ENCODE peak calls at places on chromosomes 2 and 18, in four cellular contexts. E, X, I and Q are unnamed samples.

GRCh38 chr2:55901322-55901721 is 22.3 kb downstream of the EFEMP1 start:
- DNase-seq in X (no peak), E (peak), I (no peak), Q (no peak)

GRCh38 chr2:123715467-123715982 is 309.6 kb upstream of the CNTNAP5 start:
- DNase-seq in I (no peak), X (no peak), E (no peak), Q (no peak)

GRCh38 chr18:63098014-63098981 is 221.3 kb downstream of the BCL2 start:
- DNase-seq in E (no peak), I (no peak), X (no peak), Q (no peak)

GRCh38 chr2:172437419-172438063 is 10.2 kb downstream of the ITGA6 start:
- DNase-seq in E (no peak), X (no peak), I (no peak), Q (no peak)

GRCh38 chr2:104337869-104338268 is 516.0 kb upstream of the POU3F3 start:
- DNase-seq in E (no peak), I (no peak), X (no peak), Q (no peak)

GRCh38 chr18:65990174-65990690 is 239.4 kb downstream of the CDH7 start:
- DNase-seq in X (no peak), E (no peak), I (no peak), Q (no peak)

GRCh38 chr2:128793414-128793813 is 474.7 kb upstream of the HS6ST1 start:
- DNase-seq in E (no peak), I (peak), X (no peak), Q (no peak)

GRCh38 chr2:168961450-168962229 is 60.5 kb downstream of the G6PC2 start:
- DNase-seq in I (peak), E (peak), X (peak), Q (no peak)

GRCh38 chr2:1740714-1741584 is 3.4 kb downstream of the PXDN start:
- DNase-seq in E (no peak), X (no peak), I (no peak), Q (no peak)

GRCh38 chr18:46406539-46406932 is 250.5 kb downstream of the LOXHD1 start:
- DNase-seq in I (peak), X (no peak), E (no peak), Q (no peak)

GRCh38 chr18:62769216-62769615 is 53.9 kb downstream of the PHLPP1 start:
- DNase-seq in E (peak), I (no peak), X (no peak), Q (no peak)

DNA sequence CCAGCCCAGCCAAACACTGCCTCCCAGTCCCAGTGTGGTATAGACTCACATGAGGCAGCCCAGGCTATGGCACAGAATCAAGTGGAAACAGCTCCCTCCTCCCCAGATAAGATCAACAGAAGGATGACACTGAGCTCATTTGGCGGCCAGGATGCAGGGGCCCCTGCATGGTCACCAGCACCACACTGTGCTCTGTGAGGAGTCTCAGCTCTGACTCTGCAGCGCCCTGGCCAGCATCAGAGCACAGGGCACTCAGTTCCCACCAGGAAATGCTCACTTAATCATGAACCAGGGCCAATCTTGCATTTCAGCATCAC is 18.0 kb downstream of the STK25 start:
- DNase-seq in I (no peak), X (no peak), E (peak), Q (no peak)
- TF ChIP-seq POLR2A in I (no peak), X (no peak), E (no peak), Q (no peak)

DNA sequence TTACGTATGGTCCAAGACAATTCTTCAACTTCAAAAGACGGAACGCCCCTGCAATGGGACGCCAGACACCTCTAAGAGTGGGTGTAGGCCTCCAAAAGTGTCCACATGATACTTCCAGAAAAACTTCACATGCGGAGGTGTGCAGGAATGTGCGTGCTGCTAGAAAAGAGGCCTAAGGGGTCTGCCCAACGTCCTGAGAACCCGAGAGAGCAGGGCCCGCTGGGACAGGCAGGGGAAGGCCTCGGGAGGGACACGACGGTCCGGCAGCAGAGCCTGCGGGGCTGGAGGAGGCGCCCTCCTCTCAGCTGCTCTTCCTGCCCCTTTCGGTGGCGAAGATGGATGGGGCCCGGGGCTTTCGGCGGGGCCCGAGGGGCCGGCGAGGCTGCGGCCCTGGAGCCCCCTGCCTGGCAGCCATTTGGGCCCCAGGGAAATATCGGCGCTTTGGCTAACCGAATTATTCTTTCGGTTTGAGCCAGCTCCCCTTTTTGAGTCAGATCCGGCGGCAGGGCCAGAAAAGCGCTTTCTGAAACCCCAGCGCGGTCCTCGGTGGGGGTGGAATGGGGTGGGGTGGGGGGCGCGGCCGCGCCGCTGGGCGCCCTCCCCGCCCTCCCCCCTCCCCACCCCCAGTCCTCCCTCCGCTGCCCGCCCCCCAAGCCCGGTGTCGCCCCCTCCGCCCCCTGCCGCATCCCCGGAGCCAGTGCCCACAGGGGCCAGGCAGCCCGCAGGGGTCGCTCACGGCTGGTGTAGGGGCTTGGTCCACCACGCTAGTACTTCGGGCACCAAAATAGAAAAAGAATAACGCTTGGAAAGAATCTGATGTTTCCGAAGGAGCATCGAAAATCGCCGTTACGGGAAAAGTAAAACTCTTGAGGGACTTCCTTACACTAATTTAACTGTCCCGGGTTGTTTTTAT is 9.2 kb upstream of the ARID5A start:
- DNase-seq in I (no peak), X (no peak), E (peak), Q (no peak)
- TF ChIP-seq POLR2A in I (no peak), X (no peak), E (no peak), Q (no peak)

GRCh38 chr2:96336104-96336775 is 674 bp downstream of the NCAPH start:
- DNase-seq in I (no peak), E (no peak), X (no peak), Q (no peak)
- TF ChIP-seq POLR2A in I (no peak), E (peak), X (no peak), Q (no peak)

GRCh38 chr2:190408538-190409271 is 550 bp downstream of the MFSD6 start:
- DNase-seq in I (peak), E (no peak), X (peak), Q (peak)
- TF ChIP-seq POLR2A in I (no peak), E (no peak), X (peak), Q (no peak)